ENCODE peak calls at places on chromosomes 3 and 15, in five cellular contexts. One of them, this sample, is unnamed.

GRCh38 chr15:57477736-57478522 is 101.6 kb downstream of the CGNL1 start:
- DNase-seq in GDM1: no peak
- DNase-seq in activated naive CD8-positive, alpha-beta T cell treated with anti-CD3 and anti-CD28 coated beads, Interleukin-2, amount 50 U/mL, for 24 hours: no peak
- DNase-seq in brain microvascular endothelial cell: no peak
- DNase-seq in activated CD4-positive, alpha-beta T cell treated with anti-CD3 and anti-CD28 coated beads for 1 hour: no peak
- DNase-seq in this sample: no peak

GRCh38 chr15:57395292-57395691 is 19.0 kb downstream of the CGNL1 start:
- DNase-seq in GDM1: no peak
- DNase-seq in activated naive CD8-positive, alpha-beta T cell treated with anti-CD3 and anti-CD28 coated beads, Interleukin-2, amount 50 U/mL, for 24 hours: no peak
- DNase-seq in brain microvascular endothelial cell: peak; percentile 74
- DNase-seq in activated CD4-positive, alpha-beta T cell treated with anti-CD3 and anti-CD28 coated beads for 1 hour: no peak
- DNase-seq in this sample: peak; percentile 43

GRCh38 chr3:44682182-44682896 is 30.1 kb upstream of the ZNF502 start:
- DNase-seq in GDM1: no peak
- DNase-seq in activated naive CD8-positive, alpha-beta T cell treated with anti-CD3 and anti-CD28 coated beads, Interleukin-2, amount 50 U/mL, for 24 hours: no peak
- DNase-seq in brain microvascular endothelial cell: peak; percentile 5
- DNase-seq in activated CD4-positive, alpha-beta T cell treated with anti-CD3 and anti-CD28 coated beads for 1 hour: no peak
- DNase-seq in this sample: no peak

GRCh38 chr15:76179023-76179422 is 119.2 kb downstream of the TMEM266 start:
- DNase-seq in GDM1: no peak
- DNase-seq in activated naive CD8-positive, alpha-beta T cell treated with anti-CD3 and anti-CD28 coated beads, Interleukin-2, amount 50 U/mL, for 24 hours: no peak
- DNase-seq in brain microvascular endothelial cell: no peak
- DNase-seq in activated CD4-positive, alpha-beta T cell treated with anti-CD3 and anti-CD28 coated beads for 1 hour: no peak
- DNase-seq in this sample: no peak

GRCh38 chr3:73314182-73314951 is 252.9 kb downstream of the EBLN2 start:
- DNase-seq in GDM1: no peak
- DNase-seq in activated naive CD8-positive, alpha-beta T cell treated with anti-CD3 and anti-CD28 coated beads, Interleukin-2, amount 50 U/mL, for 24 hours: no peak
- DNase-seq in brain microvascular endothelial cell: no peak
- DNase-seq in activated CD4-positive, alpha-beta T cell treated with anti-CD3 and anti-CD28 coated beads for 1 hour: no peak
- DNase-seq in this sample: no peak

GRCh38 chr15:92011611-92012367 is 158.3 kb downstream of the SLCO3A1 start:
- DNase-seq in GDM1: no peak
- DNase-seq in activated naive CD8-positive, alpha-beta T cell treated with anti-CD3 and anti-CD28 coated beads, Interleukin-2, amount 50 U/mL, for 24 hours: peak; percentile 22
- DNase-seq in brain microvascular endothelial cell: no peak
- DNase-seq in activated CD4-positive, alpha-beta T cell treated with anti-CD3 and anti-CD28 coated beads for 1 hour: no peak
- DNase-seq in this sample: no peak

GRCh38 chr3:141384157-141384556 is 15.9 kb downstream of the ZBTB38 start:
- DNase-seq in GDM1: no peak
- DNase-seq in activated naive CD8-positive, alpha-beta T cell treated with anti-CD3 and anti-CD28 coated beads, Interleukin-2, amount 50 U/mL, for 24 hours: no peak
- DNase-seq in brain microvascular endothelial cell: no peak
- DNase-seq in activated CD4-positive, alpha-beta T cell treated with anti-CD3 and anti-CD28 coated beads for 1 hour: no peak
- DNase-seq in this sample: no peak

GRCh38 chr3:9316881-9317341 is 45.9 kb upstream of the THUMPD3 start:
- DNase-seq in GDM1: no peak
- DNase-seq in activated naive CD8-positive, alpha-beta T cell treated with anti-CD3 and anti-CD28 coated beads, Interleukin-2, amount 50 U/mL, for 24 hours: no peak
- DNase-seq in brain microvascular endothelial cell: peak; percentile 28
- DNase-seq in activated CD4-positive, alpha-beta T cell treated with anti-CD3 and anti-CD28 coated beads for 1 hour: no peak
- DNase-seq in this sample: no peak

GRCh38 chr3:123576119-123576518 is 8.7 kb downstream of the HACD2 start:
- DNase-seq in GDM1: peak; percentile 3
- DNase-seq in activated naive CD8-positive, alpha-beta T cell treated with anti-CD3 and anti-CD28 coated beads, Interleukin-2, amount 50 U/mL, for 24 hours: no peak
- DNase-seq in brain microvascular endothelial cell: no peak
- DNase-seq in activated CD4-positive, alpha-beta T cell treated with anti-CD3 and anti-CD28 coated beads for 1 hour: no peak
- DNase-seq in this sample: no peak

GRCh38 chr3:12180218-12180617 is 21.5 kb upstream of the TIMP4 start:
- DNase-seq in GDM1: no peak
- DNase-seq in activated naive CD8-positive, alpha-beta T cell treated with anti-CD3 and anti-CD28 coated beads, Interleukin-2, amount 50 U/mL, for 24 hours: no peak
- DNase-seq in brain microvascular endothelial cell: peak; percentile 84
- DNase-seq in activated CD4-positive, alpha-beta T cell treated with anti-CD3 and anti-CD28 coated beads for 1 hour: no peak
- DNase-seq in this sample: no peak

GRCh38 chr3:55128201-55128870 is 200.5 kb upstream of the LRTM1 start:
- DNase-seq in GDM1: no peak
- DNase-seq in activated naive CD8-positive, alpha-beta T cell treated with anti-CD3 and anti-CD28 coated beads, Interleukin-2, amount 50 U/mL, for 24 hours: no peak
- DNase-seq in brain microvascular endothelial cell: peak; percentile 44
- DNase-seq in activated CD4-positive, alpha-beta T cell treated with anti-CD3 and anti-CD28 coated beads for 1 hour: no peak
- DNase-seq in this sample: no peak

GRCh38 chr3:53802256-53802880 is 43.9 kb downstream of the CHDH start:
- DNase-seq in GDM1: no peak
- DNase-seq in activated naive CD8-positive, alpha-beta T cell treated with anti-CD3 and anti-CD28 coated beads, Interleukin-2, amount 50 U/mL, for 24 hours: no peak
- DNase-seq in brain microvascular endothelial cell: no peak
- DNase-seq in activated CD4-positive, alpha-beta T cell treated with anti-CD3 and anti-CD28 coated beads for 1 hour: no peak
- DNase-seq in this sample: no peak

GRCh38 chr3:141368062-141368924 is at the start of gene ZBTB38:
- DNase-seq in GDM1: no peak
- DNase-seq in activated naive CD8-positive, alpha-beta T cell treated with anti-CD3 and anti-CD28 coated beads, Interleukin-2, amount 50 U/mL, for 24 hours: no peak
- DNase-seq in brain microvascular endothelial cell: peak; percentile 98
- DNase-seq in activated CD4-positive, alpha-beta T cell treated with anti-CD3 and anti-CD28 coated beads for 1 hour: no peak
- DNase-seq in this sample: no peak

GRCh38 chr3:191139771-191140170 is 59.3 kb upstream of the OSTN start:
- DNase-seq in GDM1: no peak
- DNase-seq in activated naive CD8-positive, alpha-beta T cell treated with anti-CD3 and anti-CD28 coated beads, Interleukin-2, amount 50 U/mL, for 24 hours: no peak
- DNase-seq in brain microvascular endothelial cell: no peak
- DNase-seq in activated CD4-positive, alpha-beta T cell treated with anti-CD3 and anti-CD28 coated beads for 1 hour: no peak
- DNase-seq in this sample: no peak

GRCh38 chr3:8595252-8595934 is 49.2 kb downstream of the SSUH2 start:
- DNase-seq in GDM1: no peak
- DNase-seq in activated naive CD8-positive, alpha-beta T cell treated with anti-CD3 and anti-CD28 coated beads, Interleukin-2, amount 50 U/mL, for 24 hours: no peak
- DNase-seq in brain microvascular endothelial cell: no peak
- DNase-seq in activated CD4-positive, alpha-beta T cell treated with anti-CD3 and anti-CD28 coated beads for 1 hour: no peak
- DNase-seq in this sample: no peak

GRCh38 chr3:38578551-38578950 is 70.9 kb downstream of the SCN5A start:
- DNase-seq in GDM1: no peak
- DNase-seq in activated naive CD8-positive, alpha-beta T cell treated with anti-CD3 and anti-CD28 coated beads, Interleukin-2, amount 50 U/mL, for 24 hours: no peak
- DNase-seq in brain microvascular endothelial cell: no peak
- DNase-seq in activated CD4-positive, alpha-beta T cell treated with anti-CD3 and anti-CD28 coated beads for 1 hour: no peak
- DNase-seq in this sample: no peak

GRCh38 chr3:150145659-150146058 is 175.0 kb upstream of the PFN2 start:
- DNase-seq in GDM1: no peak
- DNase-seq in activated naive CD8-positive, alpha-beta T cell treated with anti-CD3 and anti-CD28 coated beads, Interleukin-2, amount 50 U/mL, for 24 hours: no peak
- DNase-seq in brain microvascular endothelial cell: peak; percentile 53
- DNase-seq in activated CD4-positive, alpha-beta T cell treated with anti-CD3 and anti-CD28 coated beads for 1 hour: no peak
- DNase-seq in this sample: no peak

GRCh38 chr3:5250467-5251195 is 63.1 kb downstream of the EDEM1 start:
- DNase-seq in GDM1: no peak
- DNase-seq in activated naive CD8-positive, alpha-beta T cell treated with anti-CD3 and anti-CD28 coated beads, Interleukin-2, amount 50 U/mL, for 24 hours: no peak
- DNase-seq in brain microvascular endothelial cell: no peak
- DNase-seq in activated CD4-positive, alpha-beta T cell treated with anti-CD3 and anti-CD28 coated beads for 1 hour: no peak
- DNase-seq in this sample: no peak

GRCh38 chr15:69757186-69757585 is 304.6 kb downstream of the RPLP1 start:
- DNase-seq in GDM1: no peak
- DNase-seq in activated naive CD8-positive, alpha-beta T cell treated with anti-CD3 and anti-CD28 coated beads, Interleukin-2, amount 50 U/mL, for 24 hours: peak; percentile 79
- DNase-seq in brain microvascular endothelial cell: no peak
- DNase-seq in activated CD4-positive, alpha-beta T cell treated with anti-CD3 and anti-CD28 coated beads for 1 hour: peak; percentile 34
- DNase-seq in this sample: no peak

GRCh38 chr3:124780356-124780755 is 50.1 kb downstream of the UMPS start:
- DNase-seq in GDM1: no peak
- DNase-seq in activated naive CD8-positive, alpha-beta T cell treated with anti-CD3 and anti-CD28 coated beads, Interleukin-2, amount 50 U/mL, for 24 hours: no peak
- DNase-seq in brain microvascular endothelial cell: peak; percentile 62
- DNase-seq in activated CD4-positive, alpha-beta T cell treated with anti-CD3 and anti-CD28 coated beads for 1 hour: no peak
- DNase-seq in this sample: peak; percentile 23

GRCh38 chr3:27914199-27914598 is 192.1 kb upstream of the EOMES start:
- DNase-seq in GDM1: no peak
- DNase-seq in activated naive CD8-positive, alpha-beta T cell treated with anti-CD3 and anti-CD28 coated beads, Interleukin-2, amount 50 U/mL, for 24 hours: no peak
- DNase-seq in brain microvascular endothelial cell: no peak
- DNase-seq in activated CD4-positive, alpha-beta T cell treated with anti-CD3 and anti-CD28 coated beads for 1 hour: no peak
- DNase-seq in this sample: no peak

GRCh38 chr3:49333091-49333490 is 6.8 kb downstream of the USP4 start:
- DNase-seq in GDM1: no peak
- DNase-seq in activated naive CD8-positive, alpha-beta T cell treated with anti-CD3 and anti-CD28 coated beads, Interleukin-2, amount 50 U/mL, for 24 hours: no peak
- DNase-seq in brain microvascular endothelial cell: no peak
- DNase-seq in activated CD4-positive, alpha-beta T cell treated with anti-CD3 and anti-CD28 coated beads for 1 hour: no peak
- DNase-seq in this sample: no peak

GRCh38 chr3:196969001-196969659 is 497 bp upstream of the PIGZ start:
- DNase-seq in GDM1: peak; percentile 40
- DNase-seq in activated naive CD8-positive, alpha-beta T cell treated with anti-CD3 and anti-CD28 coated beads, Interleukin-2, amount 50 U/mL, for 24 hours: peak; percentile 58
- DNase-seq in brain microvascular endothelial cell: no peak
- DNase-seq in activated CD4-positive, alpha-beta T cell treated with anti-CD3 and anti-CD28 coated beads for 1 hour: no peak
- DNase-seq in this sample: no peak

GRCh38 chr3:154184582-154184981 is 63.4 kb downstream of the ARHGEF26 start:
- DNase-seq in GDM1: no peak
- DNase-seq in activated naive CD8-positive, alpha-beta T cell treated with anti-CD3 and anti-CD28 coated beads, Interleukin-2, amount 50 U/mL, for 24 hours: no peak
- DNase-seq in brain microvascular endothelial cell: no peak
- DNase-seq in activated CD4-positive, alpha-beta T cell treated with anti-CD3 and anti-CD28 coated beads for 1 hour: no peak
- DNase-seq in this sample: peak; percentile 53

GRCh38 chr3:69671082-69671952 is 67.9 kb upstream of the MITF start:
- DNase-seq in GDM1: no peak
- DNase-seq in activated naive CD8-positive, alpha-beta T cell treated with anti-CD3 and anti-CD28 coated beads, Interleukin-2, amount 50 U/mL, for 24 hours: peak; percentile 3
- DNase-seq in brain microvascular endothelial cell: peak; percentile 48
- DNase-seq in activated CD4-positive, alpha-beta T cell treated with anti-CD3 and anti-CD28 coated beads for 1 hour: no peak
- DNase-seq in this sample: no peak

GRCh38 chr3:186241910-186242821 is 119.9 kb downstream of the DGKG start:
- DNase-seq in GDM1: peak; percentile 76
- DNase-seq in activated naive CD8-positive, alpha-beta T cell treated with anti-CD3 and anti-CD28 coated beads, Interleukin-2, amount 50 U/mL, for 24 hours: peak; percentile 61
- DNase-seq in brain microvascular endothelial cell: peak; percentile 90
- DNase-seq in activated CD4-positive, alpha-beta T cell treated with anti-CD3 and anti-CD28 coated beads for 1 hour: no peak
- DNase-seq in this sample: no peak

GRCh38 chr3:172244011-172244410 is 204.2 kb downstream of the GHSR start:
- DNase-seq in GDM1: no peak
- DNase-seq in activated naive CD8-positive, alpha-beta T cell treated with anti-CD3 and anti-CD28 coated beads, Interleukin-2, amount 50 U/mL, for 24 hours: no peak
- DNase-seq in brain microvascular endothelial cell: no peak
- DNase-seq in activated CD4-positive, alpha-beta T cell treated with anti-CD3 and anti-CD28 coated beads for 1 hour: no peak
- DNase-seq in this sample: no peak

GRCh38 chr3:78645628-78646310 is 1122.0 kb downstream of the ROBO1 start:
- DNase-seq in GDM1: no peak
- DNase-seq in activated naive CD8-positive, alpha-beta T cell treated with anti-CD3 and anti-CD28 coated beads, Interleukin-2, amount 50 U/mL, for 24 hours: no peak
- DNase-seq in brain microvascular endothelial cell: peak; percentile 71
- DNase-seq in activated CD4-positive, alpha-beta T cell treated with anti-CD3 and anti-CD28 coated beads for 1 hour: no peak
- DNase-seq in this sample: peak; percentile 66

GRCh38 chr15:101554115-101554915 is 64.8 kb upstream of the PCSK6 start:
- DNase-seq in GDM1: no peak
- DNase-seq in activated naive CD8-positive, alpha-beta T cell treated with anti-CD3 and anti-CD28 coated beads, Interleukin-2, amount 50 U/mL, for 24 hours: no peak
- DNase-seq in brain microvascular endothelial cell: no peak
- DNase-seq in activated CD4-positive, alpha-beta T cell treated with anti-CD3 and anti-CD28 coated beads for 1 hour: no peak
- DNase-seq in this sample: no peak

GRCh38 chr3:81274671-81275070 is 486.8 kb downstream of the GBE1 start:
- DNase-seq in GDM1: no peak
- DNase-seq in activated naive CD8-positive, alpha-beta T cell treated with anti-CD3 and anti-CD28 coated beads, Interleukin-2, amount 50 U/mL, for 24 hours: no peak
- DNase-seq in brain microvascular endothelial cell: no peak
- DNase-seq in activated CD4-positive, alpha-beta T cell treated with anti-CD3 and anti-CD28 coated beads for 1 hour: no peak
- DNase-seq in this sample: no peak

GRCh38 chr15:98518823-98519561 is 129.3 kb upstream of the IGF1R start:
- DNase-seq in GDM1: peak; percentile 61
- DNase-seq in activated naive CD8-positive, alpha-beta T cell treated with anti-CD3 and anti-CD28 coated beads, Interleukin-2, amount 50 U/mL, for 24 hours: peak; percentile 43
- DNase-seq in brain microvascular endothelial cell: peak; percentile 51
- DNase-seq in activated CD4-positive, alpha-beta T cell treated with anti-CD3 and anti-CD28 coated beads for 1 hour: peak; percentile 17
- DNase-seq in this sample: peak; percentile 17

GRCh38 chr15:83837946-83838571 is 184.1 kb downstream of the ADAMTSL3 start:
- DNase-seq in GDM1: no peak
- DNase-seq in activated naive CD8-positive, alpha-beta T cell treated with anti-CD3 and anti-CD28 coated beads, Interleukin-2, amount 50 U/mL, for 24 hours: peak; percentile 2
- DNase-seq in brain microvascular endothelial cell: peak; percentile 32
- DNase-seq in activated CD4-positive, alpha-beta T cell treated with anti-CD3 and anti-CD28 coated beads for 1 hour: no peak
- DNase-seq in this sample: peak; percentile 28

GRCh38 chr15:47301481-47301880 is 415.8 kb upstream of the SEMA6D start:
- DNase-seq in GDM1: no peak
- DNase-seq in activated naive CD8-positive, alpha-beta T cell treated with anti-CD3 and anti-CD28 coated beads, Interleukin-2, amount 50 U/mL, for 24 hours: no peak
- DNase-seq in brain microvascular endothelial cell: no peak
- DNase-seq in activated CD4-positive, alpha-beta T cell treated with anti-CD3 and anti-CD28 coated beads for 1 hour: no peak
- DNase-seq in this sample: no peak

GRCh38 chr3:57048052-57048671 is 12.3 kb upstream of the SPATA12 start:
- DNase-seq in GDM1: no peak
- DNase-seq in activated naive CD8-positive, alpha-beta T cell treated with anti-CD3 and anti-CD28 coated beads, Interleukin-2, amount 50 U/mL, for 24 hours: no peak
- DNase-seq in brain microvascular endothelial cell: no peak
- DNase-seq in activated CD4-positive, alpha-beta T cell treated with anti-CD3 and anti-CD28 coated beads for 1 hour: no peak
- DNase-seq in this sample: peak; percentile 43

GRCh38 chr3:126377211-126377610 is 17.5 kb upstream of the CFAP100 start:
- DNase-seq in GDM1: no peak
- DNase-seq in activated naive CD8-positive, alpha-beta T cell treated with anti-CD3 and anti-CD28 coated beads, Interleukin-2, amount 50 U/mL, for 24 hours: no peak
- DNase-seq in brain microvascular endothelial cell: no peak
- DNase-seq in activated CD4-positive, alpha-beta T cell treated with anti-CD3 and anti-CD28 coated beads for 1 hour: no peak
- DNase-seq in this sample: no peak

GRCh38 chr3:180183346-180183745 is 146.6 kb upstream of the PEX5L start:
- DNase-seq in GDM1: no peak
- DNase-seq in activated naive CD8-positive, alpha-beta T cell treated with anti-CD3 and anti-CD28 coated beads, Interleukin-2, amount 50 U/mL, for 24 hours: no peak
- DNase-seq in brain microvascular endothelial cell: no peak
- DNase-seq in activated CD4-positive, alpha-beta T cell treated with anti-CD3 and anti-CD28 coated beads for 1 hour: no peak
- DNase-seq in this sample: no peak

This sample was measured in NCI-H446.